ENCODE peak calls at places on chromosomes 16 and 17, in five cellular contexts. One of them, this sample, is unnamed.

GRCh38 chr16:88875703-88876234 is 9.3 kb upstream of the PABPN1L start:
- DNase-seq in HL-60: no peak
- DNase-seq in NCI-H1092: no peak
- DNase-seq in hypothalamus: no peak
- DNase-seq in IMR-90: no peak
- DNase-seq in this sample: no peak

GRCh38 chr16:14600164-14600563 is 29.9 kb downstream of the PARN start:
- DNase-seq in HL-60: peak
- DNase-seq in NCI-H1092: no peak
- DNase-seq in hypothalamus: no peak
- DNase-seq in IMR-90: peak
- DNase-seq in this sample: no peak

GRCh38 chr16:27529962-27530361 is 19.8 kb downstream of the GTF3C1 start:
- DNase-seq in HL-60: no peak
- DNase-seq in NCI-H1092: no peak
- DNase-seq in hypothalamus: no peak
- DNase-seq in IMR-90: peak
- DNase-seq in this sample: peak

GRCh38 chr17:56173958-56174357 is 20.7 kb downstream of the ANKFN1 start:
- DNase-seq in HL-60: no peak
- DNase-seq in NCI-H1092: no peak
- DNase-seq in hypothalamus: no peak
- DNase-seq in IMR-90: no peak
- DNase-seq in this sample: peak

GRCh38 chr16:54125751-54126655 is 160.6 kb downstream of the IRX3 start:
- DNase-seq in HL-60: peak
- DNase-seq in NCI-H1092: no peak
- DNase-seq in hypothalamus: no peak
- DNase-seq in IMR-90: no peak
- DNase-seq in this sample: no peak

GRCh38 chr17:7334938-7335538 is 1.3 kb upstream of the ACAP1 start:
- DNase-seq in HL-60: no peak
- DNase-seq in NCI-H1092: no peak
- DNase-seq in hypothalamus: no peak
- DNase-seq in IMR-90: no peak
- DNase-seq in this sample: no peak

GRCh38 chr17:18158022-18158600 is 25.5 kb upstream of the ALKBH5 start:
- DNase-seq in HL-60: peak
- DNase-seq in NCI-H1092: no peak
- DNase-seq in hypothalamus: peak
- DNase-seq in IMR-90: peak
- DNase-seq in this sample: no peak

GRCh38 chr16:80990978-80991377 is 15.7 kb downstream of the CMC2 start:
- DNase-seq in HL-60: no peak
- DNase-seq in NCI-H1092: no peak
- DNase-seq in hypothalamus: no peak
- DNase-seq in IMR-90: no peak
- DNase-seq in this sample: no peak

GRCh38 chr16:52470601-52471000 is 76.3 kb downstream of the TOX3 start:
- DNase-seq in HL-60: no peak
- DNase-seq in NCI-H1092: peak
- DNase-seq in hypothalamus: no peak
- DNase-seq in IMR-90: no peak
- DNase-seq in this sample: no peak

GRCh38 chr17:81036128-81036891 is 1.4 kb downstream of the BAIAP2 start:
- DNase-seq in HL-60: no peak
- DNase-seq in NCI-H1092: no peak
- DNase-seq in hypothalamus: no peak
- DNase-seq in IMR-90: no peak
- DNase-seq in this sample: no peak

GRCh38 chr16:75088226-75088625 is 28.4 kb downstream of the LDHD start:
- DNase-seq in HL-60: no peak
- DNase-seq in NCI-H1092: no peak
- DNase-seq in hypothalamus: no peak
- DNase-seq in IMR-90: no peak
- DNase-seq in this sample: no peak

GRCh38 chr17:39122982-39123381 is 28.5 kb downstream of the PLXDC1 start:
- DNase-seq in HL-60: no peak
- DNase-seq in NCI-H1092: no peak
- DNase-seq in hypothalamus: no peak
- DNase-seq in IMR-90: no peak
- DNase-seq in this sample: no peak

GRCh38 chr16:27332105-27332504 is 18.3 kb downstream of the IL4R start:
- DNase-seq in HL-60: no peak
- DNase-seq in NCI-H1092: no peak
- DNase-seq in hypothalamus: no peak
- DNase-seq in IMR-90: no peak
- DNase-seq in this sample: no peak

GRCh38 chr16:12869681-12870427 is 31.5 kb upstream of the SHISA9 start:
- DNase-seq in HL-60: no peak
- DNase-seq in NCI-H1092: no peak
- DNase-seq in hypothalamus: no peak
- DNase-seq in IMR-90: no peak
- DNase-seq in this sample: no peak

GRCh38 chr17:4497101-4497824 is 1.4 kb upstream of the SPNS2 start:
- DNase-seq in HL-60: no peak
- DNase-seq in NCI-H1092: no peak
- DNase-seq in hypothalamus: no peak
- DNase-seq in IMR-90: peak
- DNase-seq in this sample: peak

GRCh38 chr17:41627316-41628072 is 3.1 kb upstream of the KRT17 start:
- DNase-seq in HL-60: no peak
- DNase-seq in NCI-H1092: no peak
- DNase-seq in hypothalamus: no peak
- DNase-seq in IMR-90: no peak
- DNase-seq in this sample: no peak

GRCh38 chr16:11063432-11064201 is 119.3 kb downstream of the CLEC16A start:
- DNase-seq in HL-60: peak
- DNase-seq in NCI-H1092: no peak
- DNase-seq in hypothalamus: no peak
- DNase-seq in IMR-90: no peak
- DNase-seq in this sample: no peak

GRCh38 chr16:1184156-1184868 is 31.4 kb downstream of the CACNA1H start:
- DNase-seq in HL-60: no peak
- DNase-seq in NCI-H1092: no peak
- DNase-seq in hypothalamus: no peak
- DNase-seq in IMR-90: no peak
- DNase-seq in this sample: no peak

GRCh38 chr17:45061606-45062205 is 589 bp downstream of the NMT1 start:
- DNase-seq in HL-60: no peak
- DNase-seq in NCI-H1092: no peak
- DNase-seq in hypothalamus: no peak
- DNase-seq in IMR-90: no peak
- DNase-seq in this sample: no peak

GRCh38 chr17:77371117-77371887 is 230.5 kb downstream of the SEC14L1 start:
- DNase-seq in HL-60: no peak
- DNase-seq in NCI-H1092: peak
- DNase-seq in hypothalamus: no peak
- DNase-seq in IMR-90: peak
- DNase-seq in this sample: no peak

GRCh38 chr17:4617090-4617489 is 24.4 kb downstream of the ALOX15 start:
- DNase-seq in HL-60: no peak
- DNase-seq in NCI-H1092: no peak
- DNase-seq in hypothalamus: no peak
- DNase-seq in IMR-90: no peak
- DNase-seq in this sample: no peak

GRCh38 chr17:57649731-57650484 is 95.2 kb downstream of the CCDC182 start:
- DNase-seq in HL-60: no peak
- DNase-seq in NCI-H1092: no peak
- DNase-seq in hypothalamus: no peak
- DNase-seq in IMR-90: peak
- DNase-seq in this sample: no peak

GRCh38 chr16:88439016-88439415 is 14.1 kb upstream of the ZFPM1 start:
- DNase-seq in HL-60: no peak
- DNase-seq in NCI-H1092: no peak
- DNase-seq in hypothalamus: no peak
- DNase-seq in IMR-90: no peak
- DNase-seq in this sample: no peak

GRCh38 chr16:64627288-64627687 is 494.6 kb downstream of the CDH11 start:
- DNase-seq in HL-60: no peak
- DNase-seq in NCI-H1092: no peak
- DNase-seq in hypothalamus: no peak
- DNase-seq in IMR-90: no peak
- DNase-seq in this sample: peak

GRCh38 chr16:57883953-57884654 is 81.8 kb upstream of the KIFC3 start:
- DNase-seq in HL-60: no peak
- DNase-seq in NCI-H1092: no peak
- DNase-seq in hypothalamus: no peak
- DNase-seq in IMR-90: no peak
- DNase-seq in this sample: no peak

GRCh38 chr17:73610331-73610911 is 33.8 kb downstream of the SDK2 start:
- DNase-seq in HL-60: no peak
- DNase-seq in NCI-H1092: no peak
- DNase-seq in hypothalamus: no peak
- DNase-seq in IMR-90: no peak
- DNase-seq in this sample: no peak

GRCh38 chr16:31213877-31214704 is at the start of gene TRIM72:
- DNase-seq in HL-60: no peak
- DNase-seq in NCI-H1092: no peak
- DNase-seq in hypothalamus: no peak
- DNase-seq in IMR-90: no peak
- DNase-seq in this sample: no peak

GRCh38 chr17:78040561-78041400 is 82.3 kb downstream of the TNRC6C start:
- DNase-seq in HL-60: no peak
- DNase-seq in NCI-H1092: peak
- DNase-seq in hypothalamus: peak
- DNase-seq in IMR-90: peak
- DNase-seq in this sample: peak

GRCh38 chr16:4660454-4661007 is 32.8 kb upstream of the NUDT16L1 start:
- DNase-seq in HL-60: no peak
- DNase-seq in NCI-H1092: peak
- DNase-seq in hypothalamus: no peak
- DNase-seq in IMR-90: peak
- DNase-seq in this sample: peak

GRCh38 chr17:35733366-35733765 is 1.9 kb downstream of the RASL10B start:
- DNase-seq in HL-60: no peak
- DNase-seq in NCI-H1092: no peak
- DNase-seq in hypothalamus: no peak
- DNase-seq in IMR-90: no peak
- DNase-seq in this sample: no peak

GRCh38 chr17:39916918-39917317 is 1.5 kb downstream of the GSDMB start:
- DNase-seq in HL-60: no peak
- DNase-seq in NCI-H1092: no peak
- DNase-seq in hypothalamus: no peak
- DNase-seq in IMR-90: peak
- DNase-seq in this sample: no peak

GRCh38 chr17:6753006-6753445 is 2.8 kb upstream of the XAF1 start:
- DNase-seq in HL-60: peak
- DNase-seq in NCI-H1092: no peak
- DNase-seq in hypothalamus: no peak
- DNase-seq in IMR-90: peak
- DNase-seq in this sample: no peak

This sample was measured in NCI-H1694.